ENCODE peak calls at places on chromosomes 3 and 15, in six cellular contexts. Y, C, M, W, O and D are unnamed samples.

GRCh38 chr15:71080166-71080565 is 35.1 kb upstream of the THSD4 start:
- DNase-seq in Y (no peak), C (no peak), M (no peak), W (no peak), O (peak), D (peak)

GRCh38 chr3:72960812-72961518 is 35.6 kb upstream of the PPP4R2 start:
- DNase-seq in Y (peak), C (no peak), M (no peak), W (peak), O (peak), D (peak)

GRCh38 chr15:36914466-36914865 is 185.9 kb downstream of the MEIS2 start:
- DNase-seq in Y (no peak), C (no peak), M (no peak), W (peak), O (peak), D (no peak)

GRCh38 chr3:73945553-73945952 is 320.8 kb upstream of the PDZRN3 start:
- DNase-seq in Y (no peak), C (no peak), M (no peak), W (no peak), O (no peak), D (no peak)

GRCh38 chr3:102450976-102451375 is 16.2 kb downstream of the ZPLD1 start:
- DNase-seq in Y (peak), C (no peak), M (no peak), W (no peak), O (no peak), D (peak)

GRCh38 chr3:107988464-107989156 is 102.2 kb downstream of the CD47 start:
- DNase-seq in Y (peak), C (no peak), M (peak), W (peak), O (peak), D (peak)

GRCh38 chr3:165883866-165884478 is 46.7 kb upstream of the BCHE start:
- DNase-seq in Y (peak), C (no peak), M (no peak), W (no peak), O (no peak), D (no peak)

GRCh38 chr3:36893137-36893557 is 51.7 kb downstream of the TRANK1 start:
- DNase-seq in Y (peak), C (peak), M (no peak), W (peak), O (peak), D (peak)

GRCh38 chr3:107441617-107442016 is 64.4 kb downstream of the CCDC54 start:
- DNase-seq in Y (no peak), C (no peak), M (no peak), W (no peak), O (no peak), D (no peak)

GRCh38 chr15:53037904-53038303 is 247.8 kb upstream of the ONECUT1 start:
- DNase-seq in Y (no peak), C (no peak), M (no peak), W (no peak), O (no peak), D (no peak)

GRCh38 chr15:39974656-39975230 is 40.8 kb downstream of the EIF2AK4 start:
- DNase-seq in Y (no peak), C (peak), M (no peak), W (no peak), O (peak), D (no peak)

GRCh38 chr3:56987238-56987932 is 73.1 kb upstream of the SPATA12 start:
- DNase-seq in Y (no peak), C (no peak), M (no peak), W (no peak), O (peak), D (no peak)
- TF ChIP-seq CTCF in Y (peak), C (peak), M (peak), W (no peak), O (peak), D (peak)

GRCh38 chr3:18126772-18127171 is 298.4 kb downstream of the SATB1 start:
- DNase-seq in Y (no peak), C (no peak), M (no peak), W (no peak), O (no peak), D (no peak)
- H3K4me3 ChIP-seq in Y (no peak), C (no peak), M (no peak), W (no peak), O (no peak), D (no peak)

DNA sequence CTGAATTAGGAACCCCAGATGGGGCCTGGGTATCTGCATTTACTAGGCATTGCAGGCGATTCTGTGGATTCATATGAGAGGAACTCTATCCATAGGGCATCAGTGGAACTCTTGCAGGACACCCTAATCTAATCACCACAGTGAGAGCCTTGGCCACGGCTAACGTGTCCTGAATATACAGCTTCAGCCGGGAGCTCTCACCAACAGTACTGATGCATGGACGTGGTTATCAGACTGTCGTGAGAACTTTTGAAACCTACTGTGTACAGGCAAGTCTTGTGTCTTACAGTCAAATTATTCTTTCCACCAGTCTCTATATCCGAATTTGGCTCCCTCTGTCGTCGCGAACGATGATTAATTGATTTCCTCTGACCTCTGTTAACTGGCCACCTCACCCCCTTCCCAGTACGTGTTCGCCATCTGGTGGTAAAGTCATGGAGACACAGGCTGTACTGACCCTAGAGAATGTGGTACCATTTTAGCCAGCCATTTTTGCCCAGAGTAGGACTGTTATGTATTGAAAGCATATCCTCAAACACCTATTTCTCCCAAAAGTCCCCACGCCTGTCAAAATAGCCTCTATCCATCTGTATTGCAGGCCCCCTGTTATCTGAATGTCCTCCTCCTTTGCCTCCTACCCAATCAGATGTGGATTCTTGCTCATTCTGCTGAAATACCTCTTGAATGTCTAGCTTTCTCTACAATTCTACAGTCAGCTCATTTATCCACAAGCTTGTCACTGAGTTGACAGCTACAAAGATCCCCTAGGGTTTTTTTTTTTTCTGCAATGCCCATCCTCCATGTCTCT is 39.7 kb downstream of the GLDN start:
- DNase-seq in Y (peak), C (peak), M (no peak), W (peak), O (peak), D (peak)
- TF ChIP-seq CTCF in Y (peak), C (peak), M (peak), W (peak), O (peak), D (peak)

GRCh38 chr15:82064824-82065223 is 19.0 kb upstream of the MEX3B start:
- DNase-seq in Y (peak), C (no peak), M (no peak), W (no peak), O (no peak), D (no peak)

GRCh38 chr15:82060817-82061216 is 15.0 kb upstream of the MEX3B start:
- DNase-seq in Y (no peak), C (no peak), M (no peak), W (no peak), O (no peak), D (no peak)

GRCh38 chr15:82058517-82059204 is 12.8 kb upstream of the MEX3B start:
- DNase-seq in Y (no peak), C (no peak), M (no peak), W (no peak), O (no peak), D (no peak)

GRCh38 chr15:82063055-82063454 is 17.2 kb upstream of the MEX3B start:
- DNase-seq in Y (no peak), C (no peak), M (no peak), W (no peak), O (no peak), D (peak)

DNA sequence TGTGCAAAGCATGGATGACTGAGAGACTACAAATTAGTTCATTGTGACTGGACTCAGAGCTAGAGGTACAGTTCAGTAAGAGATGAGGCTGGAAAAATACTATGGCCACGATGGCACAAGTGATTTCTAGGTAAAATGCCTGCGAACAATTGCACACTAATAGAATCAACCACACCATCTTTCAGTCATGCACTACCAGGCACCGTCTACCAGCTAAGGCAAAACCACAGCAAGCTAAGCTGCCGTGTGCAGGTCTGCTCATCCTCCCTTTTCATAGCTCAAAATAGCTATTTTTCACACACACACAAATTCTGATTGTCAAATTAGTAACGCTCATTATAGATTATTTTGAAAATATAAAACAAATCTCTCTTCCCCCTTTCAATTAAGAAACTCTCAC is 16.7 kb upstream of the MEX3B start:
- DNase-seq in Y (no peak), C (no peak), M (no peak), W (no peak), O (no peak), D (no peak)
- H3K4me3 ChIP-seq in Y (no peak), C (no peak), M (no peak), W (no peak), O (no peak), D (no peak)

GRCh38 chr15:91968610-91969009 is 115.1 kb downstream of the SLCO3A1 start:
- DNase-seq in Y (no peak), C (no peak), M (no peak), W (no peak), O (no peak), D (no peak)
- TF ChIP-seq CTCF in Y (no peak), C (peak), M (peak), W (no peak), O (peak), D (peak)

DNA sequence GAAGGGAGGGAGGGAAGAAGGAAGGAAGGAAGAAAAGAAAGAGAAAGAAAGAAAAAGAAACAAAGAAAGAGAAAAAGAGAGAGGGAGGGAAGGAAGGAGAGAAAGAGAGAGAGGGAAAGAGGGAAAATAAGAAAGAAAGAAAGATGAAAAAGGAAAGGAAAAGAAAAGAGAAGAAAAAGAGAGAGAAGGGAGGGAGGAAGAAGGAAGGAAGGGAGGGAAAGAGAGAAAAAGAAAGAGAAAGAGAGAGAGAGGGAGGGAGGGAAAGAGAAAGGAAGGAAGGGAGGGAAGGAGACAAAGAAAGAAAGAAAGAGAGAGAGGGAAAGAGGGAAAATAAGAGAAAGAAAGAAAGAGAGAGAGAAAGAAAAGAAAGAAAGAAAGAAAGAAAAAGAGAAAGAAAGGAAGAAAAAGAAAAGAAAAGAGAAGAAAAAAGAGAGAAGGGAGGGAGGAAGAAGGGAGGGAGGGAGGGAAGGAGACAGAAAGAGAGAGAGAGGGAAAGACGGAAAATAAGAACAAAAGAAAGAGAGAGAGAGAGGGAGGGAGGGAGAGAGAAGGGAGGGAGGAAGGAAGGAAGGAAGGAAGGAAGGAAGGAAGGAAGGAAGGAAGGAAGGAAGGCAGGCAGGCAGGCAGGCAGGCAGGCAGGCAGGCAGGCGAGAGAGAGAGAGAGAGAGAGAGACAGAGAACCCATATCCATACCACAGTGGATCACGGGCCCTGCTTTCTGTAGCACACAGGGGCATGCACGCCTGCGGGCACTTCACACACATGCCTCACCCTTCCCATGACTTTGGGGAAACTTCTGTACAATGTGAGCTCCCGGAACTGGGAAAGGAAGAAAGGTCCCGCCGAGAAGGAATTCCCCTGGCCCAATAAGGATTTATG is 52.5 kb downstream of the ADCY5 start:
- DNase-seq in Y (no peak), C (no peak), M (no peak), W (no peak), O (no peak), D (peak)
- H3K4me3 ChIP-seq in Y (no peak), C (no peak), M (no peak), W (no peak), O (no peak), D (no peak)